ENCODE peak calls at places on chromosomes 1 and 21, in ten cellular contexts. T is stomach; O is keratinocyte; F is right lobe of liver; V is substantia nigra; H is uterus; L is colonic mucosa; U is transverse colon; R is CD8-positive, alpha-beta memory T cell; Y is ovary. I is an unnamed sample.
A peak's percentile ranks its signal among the peaks of the same experiment; 100 is the strongest.

GRCh38 chr21:39852021-39852721 is 15.1 kb upstream of the PCP4 start:
- DNase-seq in T (no peak), O (no peak), F (no peak), V (no peak), H (no peak), L (no peak), U (no peak), R (no peak), Y (no peak), I (peak; percentile 73)

GRCh38 chr1:59146651-59147358 is 150.1 kb upstream of the FGGY start:
- DNase-seq in T (peak; percentile 52), O (no peak), F (peak; percentile 51), V (no peak), H (peak; percentile 43), L (peak; percentile 62), U (peak; percentile 56), R (peak; percentile 36), Y (peak; percentile 70), I (peak; percentile 85)

GRCh38 chr1:90313756-90314155 is 318.8 kb downstream of the ZNF326 start:
- DNase-seq in T (no peak), O (no peak), F (no peak), V (no peak), H (no peak), L (no peak), U (no peak), R (no peak), Y (no peak), I (no peak)

GRCh38 chr1:226579781-226580323 is 31.3 kb downstream of the STUM start:
- DNase-seq in T (no peak), O (no peak), F (no peak), V (no peak), H (no peak), L (no peak), U (no peak), R (no peak), Y (no peak), I (no peak)

GRCh38 chr1:25522240-25522639 is 21.2 kb upstream of the LDLRAP1 start:
- DNase-seq in T (no peak), O (no peak), F (no peak), V (no peak), H (no peak), L (no peak), U (no peak), R (no peak), Y (no peak), I (no peak)

GRCh38 chr1:7915826-7916225 is 24.8 kb downstream of the TNFRSF9 start:
- DNase-seq in T (no peak), O (no peak), F (no peak), V (no peak), H (no peak), L (no peak), U (no peak), R (peak; percentile 15), Y (no peak), I (no peak)

GRCh38 chr1:172002725-172003345 is 161.5 kb downstream of the DNM3 start:
- DNase-seq in T (no peak), O (no peak), F (no peak), V (no peak), H (peak; percentile 28), L (peak; percentile 33), U (peak; percentile 14), R (peak; percentile 31), Y (no peak), I (peak; percentile 50)

GRCh38 chr1:181090653-181091126 is 2.2 kb downstream of the IER5 start:
- DNase-seq in T (no peak), O (no peak), F (no peak), V (no peak), H (no peak), L (peak; percentile 70), U (peak; percentile 62), R (peak; percentile 35), Y (no peak), I (no peak)

GRCh38 chr1:167707942-167708341 is 13.8 kb upstream of the MPZL1 start:
- DNase-seq in T (no peak), O (no peak), F (no peak), V (no peak), H (no peak), L (no peak), U (no peak), R (no peak), Y (no peak), I (peak; percentile 58)

GRCh38 chr1:18357831-18358230 is 122.9 kb upstream of the KLHDC7A start:
- DNase-seq in T (no peak), O (no peak), F (no peak), V (no peak), H (no peak), L (no peak), U (no peak), R (no peak), Y (no peak), I (no peak)

GRCh38 chr1:91338501-91338900 is 66.1 kb downstream of the HFM1 start:
- DNase-seq in T (no peak), O (no peak), F (no peak), V (no peak), H (no peak), L (no peak), U (no peak), R (no peak), Y (no peak), I (no peak)
- H3K27ac ChIP-seq in T (no peak overlapping the region), O (no peak overlapping the region), F (no peak overlapping the region), V (no peak overlapping the region), H (no peak overlapping the region), L (no peak overlapping the region), U (no peak overlapping the region), R (no peak overlapping the region), Y (no peak overlapping the region), I (no peak overlapping the region)

DNA sequence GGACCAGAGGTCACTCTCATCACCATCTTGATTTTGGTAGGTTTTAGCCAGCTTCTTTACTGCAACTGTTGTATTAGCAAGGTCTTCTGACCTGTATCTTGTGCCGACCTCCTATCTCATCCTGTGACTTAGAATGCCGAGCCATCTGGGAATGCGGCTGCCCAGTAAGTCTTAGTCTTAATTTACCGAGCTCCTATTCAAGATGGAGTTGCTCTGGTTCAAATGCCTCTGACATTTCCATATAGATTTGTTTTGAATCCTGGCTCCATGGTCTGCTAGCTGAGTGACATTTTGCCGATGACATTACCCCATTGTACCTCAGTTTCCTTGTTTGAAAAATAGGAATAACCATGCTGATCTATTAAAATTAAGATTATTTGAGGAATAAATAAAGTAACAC is 193.9 kb upstream of the HMCN1 start:
- DNase-seq in T (no peak), O (no peak), F (no peak), V (no peak), H (no peak), L (no peak), U (no peak), R (no peak), Y (no peak), I (no peak)
- H3K27ac ChIP-seq in T (no peak overlapping the region), O (no peak overlapping the region), F (no peak overlapping the region), V (no peak overlapping the region), H (no peak overlapping the region), L (no peak overlapping the region), U (no peak overlapping the region), R (no peak overlapping the region), Y (no peak overlapping the region), I (no peak overlapping the region)

DNA sequence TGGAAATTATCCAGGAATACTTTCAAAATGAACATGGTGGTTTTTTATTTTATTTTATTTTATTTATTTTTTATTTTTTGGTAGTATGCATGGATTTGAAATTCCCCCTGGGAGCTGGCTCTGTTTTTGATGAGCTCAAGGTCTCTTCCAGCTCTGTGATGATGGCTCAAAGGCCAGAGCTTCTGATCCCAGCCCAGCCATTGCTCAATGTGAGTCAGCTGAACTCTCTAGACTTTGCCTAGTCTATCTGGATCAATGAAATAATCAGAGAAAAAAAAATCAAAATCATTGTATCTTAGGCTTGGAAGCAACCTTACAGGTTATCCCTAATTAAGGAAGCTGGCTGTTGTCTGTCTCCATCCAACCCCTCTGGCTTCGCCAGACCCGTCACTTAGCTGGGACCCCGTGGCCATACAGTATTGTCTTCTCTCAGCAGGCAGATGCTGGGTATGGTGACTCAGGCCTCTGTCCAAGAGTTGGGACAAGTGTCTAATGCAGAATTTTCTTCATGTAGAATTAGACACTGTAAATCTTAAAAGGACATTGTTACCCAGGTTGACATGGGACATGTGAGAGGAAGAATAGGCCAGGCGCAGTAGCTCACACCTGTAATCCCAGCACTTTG is 90.2 kb upstream of the LPGAT1 start:
- DNase-seq in T (no peak), O (no peak), F (peak; percentile 85), V (no peak), H (no peak), L (no peak), U (no peak), R (no peak), Y (no peak), I (no peak)
- H3K27ac ChIP-seq in T (peak overlapping the region; percentile 37), O (no peak overlapping the region), F (peak overlapping the region; percentile 81), V (no peak overlapping the region), H (no peak overlapping the region), L (no peak overlapping the region), U (no peak overlapping the region), R (no peak overlapping the region), Y (no peak overlapping the region), I (no peak overlapping the region)

GRCh38 chr21:43882952-43883492 is 18.0 kb downstream of the AGPAT3 start:
- DNase-seq in T (no peak), O (no peak), F (no peak), V (no peak), H (no peak), L (no peak), U (no peak), R (no peak), Y (peak; percentile 32), I (no peak)

GRCh38 chr21:43885721-43886120 is 20.7 kb downstream of the AGPAT3 start:
- DNase-seq in T (no peak), O (no peak), F (no peak), V (no peak), H (no peak), L (no peak), U (no peak), R (no peak), Y (peak; percentile 30), I (no peak)

GRCh38 chr21:43884861-43885370 is 19.9 kb downstream of the AGPAT3 start:
- DNase-seq in T (no peak), O (no peak), F (no peak), V (no peak), H (no peak), L (no peak), U (no peak), R (no peak), Y (peak; percentile 51), I (no peak)

GRCh38 chr21:43881918-43882317 is 16.9 kb downstream of the AGPAT3 start:
- DNase-seq in T (no peak), O (no peak), F (no peak), V (no peak), H (no peak), L (no peak), U (no peak), R (no peak), Y (peak; percentile 19), I (no peak)

DNA sequence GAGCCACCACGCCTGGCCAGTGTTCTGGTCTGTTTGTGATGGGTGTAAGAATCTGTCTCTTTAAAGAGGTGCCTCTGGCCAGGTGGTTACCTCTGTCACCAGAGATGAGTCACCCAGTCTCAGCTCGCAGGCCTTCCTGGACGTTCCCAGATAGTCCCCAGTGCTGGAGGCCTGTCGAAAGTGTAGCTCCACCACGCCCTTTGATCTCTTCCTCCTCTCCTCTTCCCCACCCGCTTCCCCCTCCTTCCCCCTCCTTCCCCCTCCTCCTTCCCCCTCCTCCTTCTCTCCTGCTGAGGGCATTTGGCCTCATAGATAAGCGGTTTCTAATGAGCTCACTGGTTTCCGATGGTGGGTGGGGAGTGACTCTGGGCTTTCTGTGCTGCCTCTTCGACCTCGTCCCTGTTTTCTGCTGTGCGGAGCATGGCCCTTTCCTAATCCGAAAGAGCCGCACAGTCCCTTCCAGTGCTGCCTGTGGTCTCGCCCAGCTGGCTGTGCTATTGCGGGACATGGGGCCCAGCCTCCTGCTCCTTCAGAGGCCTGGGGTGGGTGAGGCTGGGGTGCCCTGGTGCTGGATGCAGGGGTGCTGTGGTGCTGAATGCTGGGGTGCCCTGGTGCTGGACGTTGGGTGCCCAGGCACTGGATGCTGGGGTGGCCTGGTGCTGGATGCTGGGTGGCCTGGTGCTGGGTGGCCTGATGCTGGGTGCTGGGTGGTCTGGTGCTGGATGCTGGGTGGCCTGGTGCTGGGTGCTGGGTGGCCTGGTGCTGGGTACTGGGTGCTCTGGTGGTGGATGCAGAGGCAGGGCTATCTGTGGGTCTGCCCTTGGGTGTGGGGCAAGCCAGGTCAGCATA is 19.2 kb downstream of the AGPAT3 start:
- DNase-seq in T (peak; percentile 61), O (no peak), F (no peak), V (no peak), H (no peak), L (peak; percentile 88), U (peak; percentile 83), R (no peak), Y (peak; percentile 50), I (peak; percentile 91)
- H3K27ac ChIP-seq in T (peak overlapping the region; percentile 77), O (no peak overlapping the region), F (no peak overlapping the region), V (no peak overlapping the region), H (no peak overlapping the region), L (peak overlapping the region; percentile 67), U (peak overlapping the region; percentile 80), R (peak overlapping the region; percentile 84), Y (no peak overlapping the region), I (peak overlapping the region; percentile 47)